ENCODE peak calls at places on chromosomes 3 and 15, in eight cellular contexts. Z is hypothalamus; M is stimulated activated CD4-positive, alpha-beta T cell treated with anti-CD3 and anti-CD28 coated beads, Interleukin-2, amount 100 ng/mL, for 24 hours; K is cardiac muscle cell; N is fibroblast of mammary gland; W is GM12865; C is EL; R is caudate nucleus. I is an unnamed sample.

GRCh38 chr3:162764672-162765071 is 1268.1 kb downstream of the OTOL1 start:
- DNase-seq in M (no peak), Z (no peak), C (no peak), N (peak; percentile 48), W (no peak), R (no peak), K (no peak), I (no peak)

GRCh38 chr3:193930247-193930646 is 205.7 kb upstream of the HES1 start:
- DNase-seq in R (no peak), N (no peak), K (no peak), Z (no peak), C (no peak), W (no peak), M (no peak), I (no peak)

GRCh38 chr3:158495503-158495902 is 75.5 kb upstream of the MLF1 start:
- DNase-seq in C (no peak), M (no peak), R (no peak), Z (no peak), W (no peak), K (no peak), N (no peak), I (no peak)

GRCh38 chr15:40486066-40486770 is 15.4 kb downstream of the CHST14 start:
- DNase-seq in W (peak; percentile 63), M (no peak), R (no peak), K (no peak), C (no peak), Z (no peak), N (no peak), I (no peak)

GRCh38 chr3:52845157-52845556 is 10.3 kb upstream of the MUSTN1 start:
- DNase-seq in Z (no peak), C (no peak), W (no peak), M (no peak), R (no peak), K (no peak), N (peak; percentile 11), I (no peak)

GRCh38 chr15:99120050-99120777 is 15.3 kb downstream of the SYNM start:
- DNase-seq in C (no peak), Z (no peak), R (no peak), N (no peak), K (no peak), W (no peak), M (no peak), I (no peak)

GRCh38 chr15:71385026-71385425 is 269.8 kb downstream of the THSD4 start:
- DNase-seq in R (no peak), W (no peak), C (no peak), M (no peak), Z (no peak), N (no peak), K (no peak), I (no peak)

GRCh38 chr3:14804835-14805780 is 13.7 kb upstream of the FGD5 start:
- DNase-seq in M (no peak), K (no peak), C (no peak), R (no peak), Z (no peak), N (no peak), W (no peak), I (no peak)

GRCh38 chr3:100756441-100756840 is 47.1 kb downstream of the TFG start:
- DNase-seq in C (no peak), N (no peak), W (no peak), M (no peak), Z (no peak), K (no peak), R (no peak), I (no peak)

GRCh38 chr15:67999320-68000100 is 54.6 kb upstream of the PIAS1 start:
- DNase-seq in K (no peak), M (no peak), R (no peak), W (no peak), N (peak; percentile 9), C (peak; percentile 42), Z (no peak), I (no peak)

GRCh38 chr3:116947809-116948208 is 238.2 kb downstream of the TUSC7 start:
- DNase-seq in Z (no peak), K (no peak), N (no peak), W (peak; percentile 46), C (no peak), R (no peak), M (no peak), I (no peak)

GRCh38 chr3:126113733-126114132 is 29.8 kb upstream of the SLC41A3 start:
- DNase-seq in K (peak; percentile 30), Z (no peak), M (no peak), N (no peak), C (no peak), W (peak; percentile 18), R (no peak), I (no peak)

GRCh38 chr3:114329823-114330222 is 36.0 kb downstream of the TIGIT start:
- DNase-seq in M (no peak), R (no peak), C (no peak), Z (no peak), W (peak; percentile 49), K (no peak), N (no peak), I (no peak)

GRCh38 chr3:15495461-15496340 is 25.8 kb downstream of the COLQ start:
- DNase-seq in R (no peak), Z (no peak), N (no peak), C (no peak), K (peak; percentile 61), W (no peak), M (no peak), I (no peak)

GRCh38 chr3:51961607-51962569 is 5.4 kb downstream of the PCBP4 start:
- DNase-seq in M (no peak), C (no peak), R (no peak), N (no peak), K (no peak), W (no peak), Z (no peak), I (no peak)

GRCh38 chr3:56254835-56255234 is 213.4 kb downstream of the ERC2 start:
- DNase-seq in R (no peak), Z (no peak), K (no peak), W (no peak), C (no peak), N (no peak), M (no peak), I (no peak)

GRCh38 chr15:51622269-51623180 is at the start of gene DMXL2:
- DNase-seq in N (peak; percentile 78), Z (peak; percentile 80), M (peak; percentile 85), W (peak; percentile 90), R (peak; percentile 90), K (peak; percentile 94), C (peak; percentile 86), I (peak; percentile 93)

GRCh38 chr3:25473246-25473645 is 45.2 kb downstream of the RARB start:
- DNase-seq in N (no peak), C (peak; percentile 51), K (no peak), R (peak; percentile 17), W (no peak), Z (no peak), M (no peak), I (no peak)

GRCh38 chr15:85689729-85690128 is 105.0 kb downstream of the KLHL25 start:
- DNase-seq in M (peak; percentile 48), N (peak; percentile 72), C (no peak), W (peak; percentile 94), Z (no peak), K (no peak), R (peak; percentile 35), I (peak; percentile 73)

GRCh38 chr15:45377630-45378148 is 655 bp downstream of the GATM start:
- DNase-seq in N (no peak), R (peak; percentile 61), M (peak; percentile 3), W (peak; percentile 10), C (no peak), Z (no peak), K (peak; percentile 64), I (no peak)

I was measured in GM06990.